ENCODE peak calls at places on chromosomes 4 and X, in four cellular contexts. D is choroid plexus epithelial cell, N is tibial artery, O is AG09319. H is an unnamed sample.
A peak's percentile ranks its signal among the peaks of the same experiment; 100 is the strongest.

GRCh38 chrX:5458300-5458699 is 770.4 kb downstream of the NLGN4X start:
- DNase-seq in D (no peak), N (no peak), O (no peak), H (no peak)

GRCh38 chr4:141540643-141541042 is 95.7 kb upstream of the IL15 start:
- DNase-seq in D (peak; percentile 60), N (no peak), O (no peak), H (peak; percentile 70)

GRCh38 chrX:154032653-154033052 is 13.0 kb upstream of the IRAK1 start:
- DNase-seq in D (no peak), N (no peak), O (no peak), H (no peak)

GRCh38 chr4:7361256-7361655 is 73.5 kb downstream of the PSAPL1 start:
- DNase-seq in D (no peak), N (no peak), O (no peak), H (no peak)

GRCh38 chr4:148295642-148296041 is 146.6 kb downstream of the NR3C2 start:
- DNase-seq in D (no peak), N (no peak), O (no peak), H (no peak)

GRCh38 chrX:54479471-54480122 is 16.4 kb downstream of the FGD1 start:
- DNase-seq in D (peak; percentile 25), N (no peak), O (no peak), H (no peak)

GRCh38 chrX:150074175-150074574 is 135.9 kb upstream of the EOLA2 start:
- DNase-seq in D (peak; percentile 31), N (no peak), O (no peak), H (peak; percentile 53)

GRCh38 chr4:143253156-143253555 is 68.4 kb downstream of the USP38 start:
- DNase-seq in D (no peak), N (no peak), O (no peak), H (no peak)

GRCh38 chr4:3388461-3389185 is 53.1 kb upstream of the HGFAC start:
- DNase-seq in D (peak; percentile 67), N (peak; percentile 56), O (peak; percentile 38), H (peak; percentile 86)

GRCh38 chr4:168440442-168441264 is 39.6 kb downstream of the DDX60L start:
- DNase-seq in D (peak; percentile 63), N (no peak), O (no peak), H (peak; percentile 39)

GRCh38 chr4:99208719-99209075 is 10.3 kb downstream of the ADH6 start:
- DNase-seq in D (no peak), N (no peak), O (no peak), H (no peak)

GRCh38 chr4:83708500-83709175 is 172.7 kb downstream of the GPAT3 start:
- DNase-seq in D (no peak), N (no peak), O (no peak), H (no peak)

GRCh38 chr4:54683616-54684346 is 26.0 kb downstream of the KIT start:
- DNase-seq in D (peak; percentile 26), N (no peak), O (no peak), H (no peak)

GRCh38 chr4:124955476-124955875 is 242.9 kb upstream of the ANKRD50 start:
- DNase-seq in D (no peak), N (no peak), O (no peak), H (no peak)

GRCh38 chrX:311156-312129 is 7.2 kb downstream of the GTPBP6 start:
- DNase-seq in D (no peak), N (peak; percentile 18), O (no peak), H (no peak)

GRCh38 chrX:37860731-37861130 is 13.4 kb upstream of the DYNLT3 start:
- DNase-seq in D (no peak), N (no peak), O (no peak), H (peak; percentile 48)

GRCh38 chrX:3145716-3146115 is 104.4 kb downstream of the ARSF start:
- DNase-seq in D (peak; percentile 53), N (no peak), O (no peak), H (no peak)

GRCh38 chr4:6953751-6954380 is 44.2 kb downstream of the TBC1D14 start:
- DNase-seq in D (peak; percentile 88), N (peak; percentile 50), O (peak; percentile 23), H (peak; percentile 86)

GRCh38 chr4:83128235-83128929 is 13.9 kb upstream of the PLAC8 start:
- DNase-seq in D (peak; percentile 96), N (no peak), O (peak; percentile 53), H (peak; percentile 88)

GRCh38 chr4:173530326-173531062 is 465 bp upstream of the HAND2 start:
- DNase-seq in D (no peak), N (no peak), O (no peak), H (peak; percentile 68)

GRCh38 chr4:146095091-146095690 is 80.3 kb upstream of the LSM6 start:
- DNase-seq in D (peak; percentile 81), N (peak; percentile 30), O (peak; percentile 25), H (peak; percentile 73)

GRCh38 chrX:109347618-109348017 is 134.3 kb downstream of the GUCY2F start:
- DNase-seq in D (peak; percentile 91), N (no peak), O (peak; percentile 30), H (peak; percentile 51)

GRCh38 chrX:67347145-67347544 is 196.7 kb upstream of the AR start:
- DNase-seq in D (no peak), N (no peak), O (no peak), H (no peak)

GRCh38 chrX:130539721-130540321 is 138.0 kb downstream of the RBMX2 start:
- DNase-seq in D (peak; percentile 67), N (peak; percentile 22), O (peak; percentile 19), H (peak; percentile 55)

GRCh38 chrX:7334253-7334935 is 186.4 kb upstream of the PUDP start:
- DNase-seq in D (peak; percentile 72), N (no peak), O (peak; percentile 24), H (peak; percentile 86)

GRCh38 chr4:86302242-86302641 is 57.6 kb downstream of the MAPK10 start:
- DNase-seq in D (no peak), N (peak; percentile 22), O (no peak), H (peak; percentile 26)

GRCh38 chr4:16443504-16444088 is 217.3 kb upstream of the TAPT1 start:
- DNase-seq in D (peak; percentile 76), N (no peak), O (no peak), H (peak; percentile 40)

GRCh38 chrX:151806967-151807540 is 72.5 kb downstream of the CNGA2 start:
- DNase-seq in D (no peak), N (no peak), O (no peak), H (no peak)

GRCh38 chr4:186021461-186022167 is 47.3 kb upstream of the TLR3 start:
- DNase-seq in D (peak; percentile 75), N (no peak), O (no peak), H (peak; percentile 36)

H was measured in fibroblast of villous mesenchyme.